ENCODE peak calls at places on chromosomes 1 and 21, in six cellular contexts. K is heart left ventricle; P is heart right ventricle; Q is right lobe of liver; Z is mucosa of descending colon; N is stimulated activated naive CD8-positive, alpha-beta T cell treated with anti-CD3 and anti-CD28 coated beads, Interleukin-15, Interleukin-2, amounts not matched to agents 100 U/mL and 50 U/mL, for 24 hours. I is an unnamed sample.

GRCh38 chr1:213110349-213111300 is 59.6 kb downstream of the RPS6KC1 start:
- ATAC-seq in K (no peak), P (no peak), Q (no peak), Z (no peak), N (no peak), I (no peak)

GRCh38 chr1:68384321-68384813 is 65.4 kb downstream of the RPE65 start:
- ATAC-seq in K (peak), P (peak), Q (peak), Z (peak), N (peak), I (peak)

GRCh38 chr1:68197891-68198290 is 34.4 kb downstream of the WLS start:
- ATAC-seq in K (peak), P (peak), Q (peak), Z (peak), N (no peak), I (no peak)

GRCh38 chr1:180116964-180117763 is 37.5 kb upstream of the QSOX1 start:
- ATAC-seq in K (peak), P (peak), Q (peak), Z (peak), N (no peak), I (peak)

GRCh38 chr21:33196956-33197374 is 32.8 kb upstream of the IFNAR2 start:
- ATAC-seq in K (peak), P (peak), Q (peak), Z (peak), N (no peak), I (peak)

GRCh38 chr1:219917851-219918466 is 10.4 kb downstream of the SLC30A10 start:
- ATAC-seq in K (no peak), P (no peak), Q (no peak), Z (peak), N (no peak), I (no peak)

GRCh38 chr21:25457411-25457810 is 149.9 kb downstream of the MRPL39 start:
- ATAC-seq in K (no peak), P (no peak), Q (peak), Z (peak), N (peak), I (no peak)

GRCh38 chr1:207240325-207241095 is 81.0 kb upstream of the CD55 start:
- ATAC-seq in K (no peak), P (no peak), Q (peak), Z (peak), N (no peak), I (no peak)

GRCh38 chr1:70277875-70278274 is 56.7 kb downstream of the SRSF11 start:
- ATAC-seq in K (no peak), P (no peak), Q (no peak), Z (peak), N (no peak), I (no peak)

GRCh38 chr1:119371800-119372199 is 3.2 kb downstream of the HAO2 start:
- ATAC-seq in K (no peak), P (no peak), Q (peak), Z (no peak), N (no peak), I (no peak)

GRCh38 chr21:34693192-34693810 is 24.5 kb downstream of the CLIC6 start:
- ATAC-seq in K (no peak), P (no peak), Q (peak), Z (peak), N (peak), I (no peak)

GRCh38 chr1:201450721-201451291 is 18.2 kb downstream of the PHLDA3 start:
- ATAC-seq in K (peak), P (peak), Q (peak), Z (peak), N (no peak), I (peak)

GRCh38 chr1:200372095-200372884 is 37.5 kb downstream of the ZNF281 start:
- ATAC-seq in K (no peak), P (no peak), Q (peak), Z (peak), N (no peak), I (no peak)

GRCh38 chr1:78408830-78409229 is 81.9 kb upstream of the PTGFR start:
- ATAC-seq in K (no peak), P (peak), Q (no peak), Z (no peak), N (no peak), I (peak)

GRCh38 chr21:42849759-42850412 is 29.5 kb downstream of the WDR4 start:
- ATAC-seq in K (no peak), P (no peak), Q (no peak), Z (no peak), N (peak), I (no peak)

GRCh38 chr1:5297199-5297877 is 642.9 kb downstream of the AJAP1 start:
- ATAC-seq in K (no peak), P (peak), Q (peak), Z (peak), N (no peak), I (no peak)

GRCh38 chr1:154577346-154578057 is 9.9 kb downstream of the CHRNB2 start:
- ATAC-seq in K (no peak), P (no peak), Q (no peak), Z (no peak), N (no peak), I (peak)

GRCh38 chr1:110047463-110047862 is 13.0 kb downstream of the STRIP1 start:
- ATAC-seq in K (no peak), P (no peak), Q (peak), Z (no peak), N (no peak), I (no peak)

I was measured in gastroesophageal sphincter.